ENCODE peak calls at places on chromosomes 12 and 14, in four cellular contexts. O is kidney, K is Panc1, Q is left ventricle myocardium inferior. S is an unnamed sample. For H3K36me3, the result is how much of the 10 kb centered on the place peaks cover.

GRCh38 chr12:45273717-45274271 is 57.9 kb downstream of the ANO6 start:
- DNase-seq in K (peak), Q (no peak), O (no peak), S (no peak)

GRCh38 chr14:46580941-46581671 is 70.5 kb downstream of the RPL10L start:
- DNase-seq in O (no peak), Q (no peak), K (no peak), S (no peak)

GRCh38 chr14:56989359-56989758 is 179.1 kb upstream of the OTX2 start:
- DNase-seq in O (no peak), Q (no peak), K (no peak), S (no peak)

GRCh38 chr14:81400852-81401251 is 728 bp upstream of the STON2 start:
- DNase-seq in K (no peak), Q (no peak), O (no peak), S (peak)

GRCh38 chr12:26572131-26572530 is 260.9 kb downstream of the ITPR2 start:
- DNase-seq in K (no peak), O (no peak), Q (no peak), S (no peak)

GRCh38 chr12:63904653-63905052 is 60.2 kb downstream of the SRGAP1 start:
- DNase-seq in Q (no peak), K (no peak), O (no peak), S (no peak)

GRCh38 chr12:124742702-124743101 is 121.0 kb downstream of the SCARB1 start:
- DNase-seq in Q (no peak), O (no peak), K (no peak), S (no peak)

GRCh38 chr12:76277480-76277879 is 70.7 kb downstream of the BBS10 start:
- DNase-seq in K (no peak), Q (no peak), O (no peak), S (no peak)

GRCh38 chr12:48486679-48487078 is 4.4 kb downstream of the C12orf54 start:
- DNase-seq in Q (no peak), K (no peak), O (no peak), S (no peak)

GRCh38 chr12:107196681-107197080 is 103.3 kb upstream of the CRY1 start:
- DNase-seq in Q (no peak), O (no peak), K (no peak), S (no peak)

GRCh38 chr14:76564471-76565119 is 188.7 kb downstream of the ESRRB start:
- DNase-seq in K (no peak), Q (no peak), O (no peak), S (no peak)

GRCh38 chr14:32564591-32564990 is 235.5 kb downstream of the AKAP6 start:
- DNase-seq in Q (no peak), O (no peak), K (no peak), S (no peak)

GRCh38 chr12:29691146-29691854 is 92.4 kb downstream of the TMTC1 start:
- DNase-seq in K (no peak), O (no peak), Q (no peak), S (no peak)

GRCh38 chr12:69447892-69448291 is 22.3 kb upstream of the FRS2 start:
- DNase-seq in O (no peak), Q (no peak), K (no peak), S (no peak)

GRCh38 chr12:101924647-101925046 is 47.3 kb downstream of the DRAM1 start:
- DNase-seq in Q (no peak), O (no peak), K (no peak), S (no peak)

GRCh38 chr12:116968986-116969385 is 58.2 kb downstream of the FBXW8 start:
- DNase-seq in O (no peak), K (no peak), Q (no peak), S (no peak)
- H3K36me3 ChIP-seq in O (under half), K (under half), Q (under half), S (under half)

GRCh38 chr14:61822458-61822857 is 60.2 kb downstream of the SNAPC1 start:
- DNase-seq in O (no peak), Q (no peak), K (no peak), S (no peak)
- H3K4me3 ChIP-seq in O (no peak), Q (no peak), K (no peak), S (no peak)

GRCh38 chr14:64000749-64001148 is 147.9 kb downstream of the SYNE2 start:
- DNase-seq in O (no peak), Q (no peak), K (no peak), S (no peak)
- H3K36me3 ChIP-seq in O (under half), Q (half or more), K (under half), S (under half)

GRCh38 chr14:55073856-55074255 is 22.4 kb downstream of the MAPK1IP1L start:
- DNase-seq in O (no peak), K (no peak), Q (no peak), S (no peak)

GRCh38 chr14:55077155-55077554 is 25.7 kb downstream of the MAPK1IP1L start:
- DNase-seq in O (no peak), Q (no peak), K (no peak), S (no peak)

GRCh38 chr14:55071870-55072640 is 20.6 kb downstream of the MAPK1IP1L start:
- DNase-seq in O (no peak), K (no peak), Q (peak), S (no peak)

GRCh38 chr14:55075628-55076027 is 24.2 kb downstream of the MAPK1IP1L start:
- DNase-seq in K (no peak), O (no peak), Q (no peak), S (no peak)

DNA sequence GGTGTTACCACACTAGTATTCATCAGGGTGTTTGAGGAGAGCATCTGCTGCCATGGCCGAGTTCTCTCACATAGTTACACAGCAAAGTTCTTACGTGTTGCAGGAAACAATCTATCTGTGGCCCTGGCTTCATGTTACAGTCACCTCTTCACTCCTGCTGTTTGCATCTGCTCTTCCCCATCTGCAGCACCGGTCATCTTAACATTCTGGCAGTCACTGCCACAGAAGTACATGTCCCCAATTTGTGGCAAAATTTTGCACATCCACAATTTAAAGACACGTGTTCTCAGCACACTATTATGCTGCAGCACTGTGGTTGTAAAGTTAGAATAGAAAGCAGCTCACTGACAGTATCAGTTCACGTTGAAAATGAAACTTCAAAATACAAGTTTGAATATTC is 23.2 kb downstream of the MAPK1IP1L start:
- DNase-seq in O (no peak), Q (no peak), K (no peak), S (no peak)
- H3K4me3 ChIP-seq in O (no peak), Q (no peak), K (no peak), S (no peak)

DNA sequence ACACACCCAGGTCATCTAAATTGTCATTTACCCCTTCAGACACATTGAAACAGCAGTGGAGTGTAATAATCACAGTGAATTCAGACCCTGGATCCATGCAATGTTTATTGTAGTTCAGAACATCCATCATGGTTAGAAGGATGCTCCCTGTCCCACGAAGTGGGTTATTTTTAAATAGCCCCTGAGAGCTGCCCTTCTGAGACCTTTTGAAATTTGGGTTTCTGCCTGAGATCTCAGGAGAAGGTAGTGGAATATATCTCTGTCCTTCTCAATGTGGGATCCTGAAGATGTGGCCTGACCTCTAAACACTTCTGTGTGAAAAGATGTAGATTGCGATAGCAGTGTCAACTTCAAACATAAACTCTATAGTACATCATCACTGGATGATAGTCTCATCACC is 1080.6 kb downstream of the TMEM121 start:
- DNase-seq in Q (no peak), K (no peak), O (no peak), S (no peak)
- H3K36me3 ChIP-seq in Q (under half), K (under half), O (under half), S (under half)